ENCODE peak calls at places on chromosomes 11 and 22, in six cellular contexts. One of them, this sample, is unnamed.

GRCh38 chr22:35638408-35638807 is 9.8 kb upstream of the APOL6 start:
- DNase-seq in naive thymus-derived CD4-positive, alpha-beta T cell: no peak
- DNase-seq in mesendoderm: no peak
- DNase-seq in hepatocyte: peak; percentile 55
- DNase-seq in aorta: peak; percentile 87
- DNase-seq in right lobe of liver: peak; percentile 55
- DNase-seq in this sample: peak; percentile 92

GRCh38 chr11:112776834-112777793 is 184.1 kb upstream of the NCAM1 start:
- DNase-seq in naive thymus-derived CD4-positive, alpha-beta T cell: no peak
- DNase-seq in mesendoderm: peak; percentile 95
- DNase-seq in hepatocyte: peak; percentile 32
- DNase-seq in aorta: no peak
- DNase-seq in right lobe of liver: no peak
- DNase-seq in this sample: no peak

GRCh38 chr22:23204125-23204488 is 23.8 kb downstream of the BCR start:
- DNase-seq in naive thymus-derived CD4-positive, alpha-beta T cell: no peak
- DNase-seq in mesendoderm: no peak
- DNase-seq in hepatocyte: no peak
- DNase-seq in aorta: peak; percentile 78
- DNase-seq in right lobe of liver: no peak
- DNase-seq in this sample: peak; percentile 80

GRCh38 chr11:78138694-78139421 is 568 bp downstream of the ALG8 start:
- DNase-seq in naive thymus-derived CD4-positive, alpha-beta T cell: peak; percentile 2
- DNase-seq in mesendoderm: peak; percentile 66
- DNase-seq in hepatocyte: peak; percentile 34
- DNase-seq in aorta: no peak
- DNase-seq in right lobe of liver: no peak
- DNase-seq in this sample: peak; percentile 67

GRCh38 chr11:1559103-1559951 is 12.7 kb downstream of the DUSP8 start:
- DNase-seq in naive thymus-derived CD4-positive, alpha-beta T cell: no peak
- DNase-seq in mesendoderm: peak; percentile 53
- DNase-seq in hepatocyte: peak; percentile 67
- DNase-seq in aorta: peak; percentile 96
- DNase-seq in right lobe of liver: peak; percentile 95
- DNase-seq in this sample: peak; percentile 89

GRCh38 chr22:22855617-22856308 is 31.9 kb upstream of the IGLL5 start:
- DNase-seq in naive thymus-derived CD4-positive, alpha-beta T cell: peak; percentile 20
- DNase-seq in mesendoderm: peak; percentile 54
- DNase-seq in hepatocyte: peak; percentile 52
- DNase-seq in aorta: no peak
- DNase-seq in right lobe of liver: no peak
- DNase-seq in this sample: peak; percentile 59

GRCh38 chr11:44805596-44805995 is 78.8 kb downstream of the TSPAN18 start:
- DNase-seq in naive thymus-derived CD4-positive, alpha-beta T cell: no peak
- DNase-seq in mesendoderm: peak; percentile 44
- DNase-seq in hepatocyte: no peak
- DNase-seq in aorta: no peak
- DNase-seq in right lobe of liver: no peak
- DNase-seq in this sample: peak; percentile 40

GRCh38 chr11:57100638-57101312 is 81.0 kb upstream of the LRRC55 start:
- DNase-seq in naive thymus-derived CD4-positive, alpha-beta T cell: no peak
- DNase-seq in mesendoderm: no peak
- DNase-seq in hepatocyte: no peak
- DNase-seq in aorta: no peak
- DNase-seq in right lobe of liver: no peak
- DNase-seq in this sample: no peak

GRCh38 chr22:24506802-24507438 is 11.8 kb downstream of the UPB1 start:
- DNase-seq in naive thymus-derived CD4-positive, alpha-beta T cell: no peak
- DNase-seq in mesendoderm: no peak
- DNase-seq in hepatocyte: peak; percentile 49
- DNase-seq in aorta: no peak
- DNase-seq in right lobe of liver: no peak
- DNase-seq in this sample: peak; percentile 52

GRCh38 chr11:128767518-128767917 is 73.6 kb downstream of the FLI1 start:
- DNase-seq in naive thymus-derived CD4-positive, alpha-beta T cell: no peak
- DNase-seq in mesendoderm: no peak
- DNase-seq in hepatocyte: no peak
- DNase-seq in aorta: no peak
- DNase-seq in right lobe of liver: no peak
- DNase-seq in this sample: peak; percentile 5

GRCh38 chr11:74696488-74696887 is 34.7 kb downstream of the CHRDL2 start:
- DNase-seq in naive thymus-derived CD4-positive, alpha-beta T cell: no peak
- DNase-seq in mesendoderm: no peak
- DNase-seq in hepatocyte: no peak
- DNase-seq in aorta: no peak
- DNase-seq in right lobe of liver: no peak
- DNase-seq in this sample: no peak

GRCh38 chr11:129861702-129862107 is 33.7 kb downstream of the NFRKB start:
- DNase-seq in naive thymus-derived CD4-positive, alpha-beta T cell: no peak
- DNase-seq in mesendoderm: peak; percentile 96
- DNase-seq in hepatocyte: peak; percentile 93
- DNase-seq in aorta: peak; percentile 64
- DNase-seq in right lobe of liver: peak; percentile 61
- DNase-seq in this sample: peak; percentile 95

GRCh38 chr22:29458551-29458950 is 20.2 kb downstream of the RFPL1 start:
- DNase-seq in naive thymus-derived CD4-positive, alpha-beta T cell: no peak
- DNase-seq in mesendoderm: no peak
- DNase-seq in hepatocyte: no peak
- DNase-seq in aorta: no peak
- DNase-seq in right lobe of liver: no peak
- DNase-seq in this sample: no peak

GRCh38 chr11:11035331-11035730 is 177.5 kb upstream of the ZBED5 start:
- DNase-seq in naive thymus-derived CD4-positive, alpha-beta T cell: no peak
- DNase-seq in mesendoderm: peak; percentile 54
- DNase-seq in hepatocyte: no peak
- DNase-seq in aorta: no peak
- DNase-seq in right lobe of liver: no peak
- DNase-seq in this sample: peak; percentile 12

GRCh38 chr22:35918466-35918865 is 110.2 kb downstream of the RBFOX2 start:
- DNase-seq in naive thymus-derived CD4-positive, alpha-beta T cell: no peak
- DNase-seq in mesendoderm: no peak
- DNase-seq in hepatocyte: no peak
- DNase-seq in aorta: no peak
- DNase-seq in right lobe of liver: no peak
- DNase-seq in this sample: peak; percentile 50

GRCh38 chr11:115659061-115659963 is 155.1 kb upstream of the CADM1 start:
- DNase-seq in naive thymus-derived CD4-positive, alpha-beta T cell: no peak
- DNase-seq in mesendoderm: peak; percentile 42
- DNase-seq in hepatocyte: peak; percentile 53
- DNase-seq in aorta: peak; percentile 59
- DNase-seq in right lobe of liver: peak; percentile 58
- DNase-seq in this sample: no peak

GRCh38 chr11:45725776-45726606 is 60.6 kb upstream of the CHST1 start:
- DNase-seq in naive thymus-derived CD4-positive, alpha-beta T cell: no peak
- DNase-seq in mesendoderm: no peak
- DNase-seq in hepatocyte: no peak
- DNase-seq in aorta: no peak
- DNase-seq in right lobe of liver: no peak
- DNase-seq in this sample: no peak

GRCh38 chr11:122145715-122146274 is 29.8 kb upstream of the BLID start:
- DNase-seq in naive thymus-derived CD4-positive, alpha-beta T cell: no peak
- DNase-seq in mesendoderm: no peak
- DNase-seq in hepatocyte: no peak
- DNase-seq in aorta: no peak
- DNase-seq in right lobe of liver: no peak
- DNase-seq in this sample: peak; percentile 32
- H3K4me1 ChIP-seq in naive thymus-derived CD4-positive, alpha-beta T cell: no peaks in the 10 kb centered on the region
- H3K4me1 ChIP-seq in mesendoderm: no peaks in the 10 kb centered on the region
- H3K4me1 ChIP-seq in hepatocyte: peaks cover 8% of the 10 kb centered on the region
- H3K4me1 ChIP-seq in aorta: peaks cover 3% of the 10 kb centered on the region
- H3K4me1 ChIP-seq in right lobe of liver: peaks cover 7% of the 10 kb centered on the region
- H3K4me1 ChIP-seq in this sample: peaks cover 82% of the 10 kb centered on the region

DNA sequence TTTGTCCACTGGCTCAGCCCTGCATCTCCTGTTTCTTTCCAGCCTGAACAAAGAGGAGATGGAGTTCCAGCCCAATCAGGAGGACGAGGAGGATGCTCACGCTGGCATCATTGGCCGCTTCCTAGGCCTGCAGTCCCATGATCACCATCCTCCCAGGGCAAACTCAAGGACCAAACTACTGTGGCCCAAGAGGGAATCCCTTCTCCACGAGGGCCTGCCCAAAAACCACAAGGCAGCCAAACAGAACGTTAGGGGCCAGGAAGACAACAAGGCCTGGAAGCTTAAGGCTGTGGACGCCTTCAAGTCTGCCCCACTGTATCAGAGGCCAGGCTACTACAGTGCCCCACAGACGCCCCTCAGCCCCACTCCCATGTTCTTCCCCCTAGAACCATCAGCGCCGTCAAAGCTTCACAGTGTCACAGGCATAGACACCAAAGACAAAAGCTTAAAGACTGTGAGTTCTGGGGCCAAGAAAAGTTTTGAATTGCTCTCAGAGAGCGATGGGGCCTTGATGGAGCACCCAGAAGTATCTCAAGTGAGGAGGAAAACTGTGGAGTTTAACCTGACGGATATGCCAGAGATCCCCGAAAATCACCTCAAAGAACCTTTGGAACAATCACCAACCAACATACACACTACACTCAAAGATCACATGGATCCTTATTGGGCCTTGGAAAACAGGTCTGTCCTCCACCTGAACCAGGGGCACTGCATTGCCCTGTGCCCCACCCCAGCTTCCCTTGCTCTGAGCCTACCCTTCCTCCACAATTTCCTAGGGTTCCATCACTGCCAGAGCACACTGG is 5.0 kb downstream of the FTH1 start:
- DNase-seq in naive thymus-derived CD4-positive, alpha-beta T cell: no peak
- DNase-seq in mesendoderm: no peak
- DNase-seq in hepatocyte: no peak
- DNase-seq in aorta: peak; percentile 44
- DNase-seq in right lobe of liver: peak; percentile 11
- DNase-seq in this sample: peak; percentile 37
- H3K4me1 ChIP-seq in naive thymus-derived CD4-positive, alpha-beta T cell: peaks cover 18% of the 10 kb centered on the region
- H3K4me1 ChIP-seq in mesendoderm: peaks cover 1% of the 10 kb centered on the region
- H3K4me1 ChIP-seq in hepatocyte: peaks cover 21% of the 10 kb centered on the region
- H3K4me1 ChIP-seq in aorta: no peaks in the 10 kb centered on the region
- H3K4me1 ChIP-seq in right lobe of liver: peaks cover 22% of the 10 kb centered on the region
- H3K4me1 ChIP-seq in this sample: peaks cover 28% of the 10 kb centered on the region

GRCh38 chr11:19968860-19969259 is 191.4 kb downstream of the DBX1 start:
- DNase-seq in naive thymus-derived CD4-positive, alpha-beta T cell: no peak
- DNase-seq in mesendoderm: no peak
- DNase-seq in hepatocyte: no peak
- DNase-seq in aorta: no peak
- DNase-seq in right lobe of liver: no peak
- DNase-seq in this sample: no peak

GRCh38 chr11:19966927-19967326 is 193.3 kb downstream of the DBX1 start:
- DNase-seq in naive thymus-derived CD4-positive, alpha-beta T cell: no peak
- DNase-seq in mesendoderm: no peak
- DNase-seq in hepatocyte: no peak
- DNase-seq in aorta: no peak
- DNase-seq in right lobe of liver: no peak
- DNase-seq in this sample: no peak

GRCh38 chr11:19970944-19971343 is 189.3 kb downstream of the DBX1 start:
- DNase-seq in naive thymus-derived CD4-positive, alpha-beta T cell: no peak
- DNase-seq in mesendoderm: no peak
- DNase-seq in hepatocyte: no peak
- DNase-seq in aorta: no peak
- DNase-seq in right lobe of liver: no peak
- DNase-seq in this sample: no peak

GRCh38 chr11:19966435-19966834 is 193.8 kb downstream of the DBX1 start:
- DNase-seq in naive thymus-derived CD4-positive, alpha-beta T cell: no peak
- DNase-seq in mesendoderm: no peak
- DNase-seq in hepatocyte: no peak
- DNase-seq in aorta: no peak
- DNase-seq in right lobe of liver: no peak
- DNase-seq in this sample: no peak

GRCh38 chr11:19967796-19968195 is 192.5 kb downstream of the DBX1 start:
- DNase-seq in naive thymus-derived CD4-positive, alpha-beta T cell: no peak
- DNase-seq in mesendoderm: no peak
- DNase-seq in hepatocyte: no peak
- DNase-seq in aorta: no peak
- DNase-seq in right lobe of liver: no peak
- DNase-seq in this sample: no peak
- H3K4me1 ChIP-seq in naive thymus-derived CD4-positive, alpha-beta T cell: peaks cover 8% of the 10 kb centered on the region
- H3K4me1 ChIP-seq in mesendoderm: no peaks in the 10 kb centered on the region
- H3K4me1 ChIP-seq in hepatocyte: peaks cover 19% of the 10 kb centered on the region
- H3K4me1 ChIP-seq in aorta: peaks cover 1% of the 10 kb centered on the region
- H3K4me1 ChIP-seq in right lobe of liver: no peaks in the 10 kb centered on the region
- H3K4me1 ChIP-seq in this sample: peaks cover 9% of the 10 kb centered on the region

GRCh38 chr11:121929581-121929980 is 186.4 kb downstream of the BLID start:
- DNase-seq in naive thymus-derived CD4-positive, alpha-beta T cell: no peak
- DNase-seq in mesendoderm: peak; percentile 52
- DNase-seq in hepatocyte: peak; percentile 45
- DNase-seq in aorta: peak; percentile 48
- DNase-seq in right lobe of liver: no peak
- DNase-seq in this sample: peak; percentile 55
- H3K4me1 ChIP-seq in naive thymus-derived CD4-positive, alpha-beta T cell: no peaks in the 10 kb centered on the region
- H3K4me1 ChIP-seq in mesendoderm: peaks cover 5% of the 10 kb centered on the region
- H3K4me1 ChIP-seq in hepatocyte: peaks cover 32% of the 10 kb centered on the region
- H3K4me1 ChIP-seq in aorta: no peaks in the 10 kb centered on the region
- H3K4me1 ChIP-seq in right lobe of liver: peaks cover 41% of the 10 kb centered on the region
- H3K4me1 ChIP-seq in this sample: peaks cover 37% of the 10 kb centered on the region

DNA sequence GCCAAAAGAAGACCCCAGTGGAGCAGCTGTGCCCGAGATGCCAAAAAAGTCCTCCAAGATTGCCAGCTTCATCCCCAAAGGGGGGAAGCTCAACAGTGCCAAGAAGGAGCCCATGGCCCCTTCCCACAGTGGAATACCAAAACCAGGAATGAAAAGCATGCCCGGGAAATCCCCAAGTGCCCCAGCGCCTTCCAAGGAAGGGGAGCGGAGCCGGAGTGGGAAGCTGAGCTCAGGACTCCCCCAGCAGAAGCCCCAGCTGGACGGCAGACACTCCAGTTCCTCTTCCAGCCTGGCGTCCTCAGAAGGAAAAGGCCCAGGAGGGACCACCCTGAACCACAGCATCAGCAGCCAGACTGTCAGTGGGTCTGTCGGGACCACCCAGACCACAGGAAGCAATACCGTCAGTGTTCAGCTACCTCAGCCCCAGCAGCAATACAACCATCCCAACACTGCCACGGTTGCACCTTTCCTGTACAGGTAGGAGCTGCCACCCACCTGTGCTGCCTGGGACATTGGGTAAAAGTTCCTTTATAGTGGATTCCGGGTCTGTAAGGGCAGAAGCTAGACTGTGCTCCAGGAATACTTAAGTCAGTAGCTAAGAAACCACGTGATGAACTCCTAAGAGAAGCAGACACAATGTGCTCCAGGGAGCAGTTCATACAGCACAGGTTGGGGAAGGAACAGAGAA is 221.3 kb downstream of the NAV2 start:
- DNase-seq in naive thymus-derived CD4-positive, alpha-beta T cell: no peak
- DNase-seq in mesendoderm: no peak
- DNase-seq in hepatocyte: no peak
- DNase-seq in aorta: no peak
- DNase-seq in right lobe of liver: no peak
- DNase-seq in this sample: no peak
- H3K4me1 ChIP-seq in naive thymus-derived CD4-positive, alpha-beta T cell: no peaks in the 10 kb centered on the region
- H3K4me1 ChIP-seq in mesendoderm: no peaks in the 10 kb centered on the region
- H3K4me1 ChIP-seq in hepatocyte: peaks cover 22% of the 10 kb centered on the region
- H3K4me1 ChIP-seq in aorta: peaks cover 4% of the 10 kb centered on the region
- H3K4me1 ChIP-seq in right lobe of liver: peaks cover 4% of the 10 kb centered on the region
- H3K4me1 ChIP-seq in this sample: peaks cover 49% of the 10 kb centered on the region

DNA sequence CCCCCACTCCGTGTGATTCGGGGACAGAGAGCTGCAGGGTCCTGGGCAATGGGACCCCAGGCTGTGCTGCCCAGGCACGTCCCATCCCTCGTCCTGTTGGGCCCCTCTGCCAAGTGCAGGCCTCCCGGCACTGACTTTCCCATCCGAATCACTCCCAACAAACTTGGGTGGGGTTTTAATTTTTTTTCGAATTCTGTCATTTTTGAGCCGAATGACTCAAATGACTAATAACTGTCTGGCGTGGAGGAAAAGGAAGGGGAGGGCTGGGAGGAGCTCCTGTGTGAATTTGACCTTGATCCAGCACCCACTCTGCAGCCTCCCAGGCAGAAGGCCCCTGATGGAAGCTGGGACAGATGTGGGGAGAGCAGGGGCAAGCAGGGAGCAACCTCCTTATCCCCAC is 1173.2 kb downstream of the BRD1 start:
- DNase-seq in naive thymus-derived CD4-positive, alpha-beta T cell: no peak
- DNase-seq in mesendoderm: no peak
- DNase-seq in hepatocyte: no peak
- DNase-seq in aorta: no peak
- DNase-seq in right lobe of liver: no peak
- DNase-seq in this sample: peak; percentile 51
- H3K4me1 ChIP-seq in naive thymus-derived CD4-positive, alpha-beta T cell: no peaks in the 10 kb centered on the region
- H3K4me1 ChIP-seq in mesendoderm: no peaks in the 10 kb centered on the region
- H3K4me1 ChIP-seq in hepatocyte: no peaks in the 10 kb centered on the region
- H3K4me1 ChIP-seq in aorta: no peaks in the 10 kb centered on the region
- H3K4me1 ChIP-seq in right lobe of liver: no peaks in the 10 kb centered on the region
- H3K4me1 ChIP-seq in this sample: no peaks in the 10 kb centered on the region